ENCODE peak calls at places on chromosomes 5 and 9, in ten cellular contexts. One of them, this sample, is unnamed.

GRCh38 chr5:17020586-17021362 is 84.7 kb upstream of the MYO10 start:
- DNase-seq in stimulated activated CD8-positive, alpha-beta memory T cell treated with anti-CD3 and anti-CD28 coated beads, Interleukin-15, amount 100 ng/mL, for 24 hours: no peak
- DNase-seq in posterior cingulate gyrus: no peak
- DNase-seq in ACHN: no peak
- DNase-seq in CD4-positive, alpha-beta memory T cell: no peak
- DNase-seq in ELF-1: no peak
- DNase-seq in HTR-8/SVneo: no peak
- DNase-seq in mammary epithelial cell: no peak
- DNase-seq in KG1: no peak
- DNase-seq in activated naive CD4-positive, alpha-beta T cell: no peak
- DNase-seq in this sample: no peak

GRCh38 chr5:89123607-89124006 is 240.6 kb upstream of the MEF2C start:
- DNase-seq in activated naive CD4-positive, alpha-beta T cell: no peak
- DNase-seq in ELF-1: no peak
- DNase-seq in stimulated activated CD8-positive, alpha-beta memory T cell treated with anti-CD3 and anti-CD28 coated beads, Interleukin-15, amount 100 ng/mL, for 24 hours: no peak
- DNase-seq in posterior cingulate gyrus: no peak
- DNase-seq in HTR-8/SVneo: no peak
- DNase-seq in ACHN: no peak
- DNase-seq in KG1: no peak
- DNase-seq in mammary epithelial cell: no peak
- DNase-seq in CD4-positive, alpha-beta memory T cell: no peak
- DNase-seq in this sample: no peak

GRCh38 chr5:171418316-171418981 is 998 bp upstream of the FGF18 start:
- DNase-seq in stimulated activated CD8-positive, alpha-beta memory T cell treated with anti-CD3 and anti-CD28 coated beads, Interleukin-15, amount 100 ng/mL, for 24 hours: no peak
- DNase-seq in ACHN: peak
- DNase-seq in ELF-1: peak
- DNase-seq in activated naive CD4-positive, alpha-beta T cell: no peak
- DNase-seq in posterior cingulate gyrus: peak
- DNase-seq in mammary epithelial cell: peak
- DNase-seq in KG1: peak
- DNase-seq in HTR-8/SVneo: peak
- DNase-seq in CD4-positive, alpha-beta memory T cell: peak
- DNase-seq in this sample: peak

GRCh38 chr5:139394123-139394653 is 716 bp downstream of the PROB1 start:
- DNase-seq in CD4-positive, alpha-beta memory T cell: peak
- DNase-seq in KG1: no peak
- DNase-seq in HTR-8/SVneo: no peak
- DNase-seq in mammary epithelial cell: no peak
- DNase-seq in ACHN: no peak
- DNase-seq in posterior cingulate gyrus: peak
- DNase-seq in stimulated activated CD8-positive, alpha-beta memory T cell treated with anti-CD3 and anti-CD28 coated beads, Interleukin-15, amount 100 ng/mL, for 24 hours: no peak
- DNase-seq in activated naive CD4-positive, alpha-beta T cell: no peak
- DNase-seq in ELF-1: peak
- DNase-seq in this sample: peak

GRCh38 chr5:140672455-140673186 is 755 bp downstream of the DND1 start:
- DNase-seq in ELF-1: peak
- DNase-seq in ACHN: peak
- DNase-seq in KG1: no peak
- DNase-seq in stimulated activated CD8-positive, alpha-beta memory T cell treated with anti-CD3 and anti-CD28 coated beads, Interleukin-15, amount 100 ng/mL, for 24 hours: no peak
- DNase-seq in activated naive CD4-positive, alpha-beta T cell: no peak
- DNase-seq in mammary epithelial cell: no peak
- DNase-seq in HTR-8/SVneo: no peak
- DNase-seq in CD4-positive, alpha-beta memory T cell: no peak
- DNase-seq in posterior cingulate gyrus: no peak
- DNase-seq in this sample: no peak

GRCh38 chr5:912356-913091 is 19.8 kb downstream of the TRIP13 start:
- DNase-seq in HTR-8/SVneo: peak
- DNase-seq in stimulated activated CD8-positive, alpha-beta memory T cell treated with anti-CD3 and anti-CD28 coated beads, Interleukin-15, amount 100 ng/mL, for 24 hours: peak
- DNase-seq in ELF-1: peak
- DNase-seq in mammary epithelial cell: peak
- DNase-seq in KG1: no peak
- DNase-seq in activated naive CD4-positive, alpha-beta T cell: no peak
- DNase-seq in CD4-positive, alpha-beta memory T cell: peak
- DNase-seq in posterior cingulate gyrus: no peak
- DNase-seq in ACHN: peak
- DNase-seq in this sample: peak

GRCh38 chr5:11504794-11505193 is 399.5 kb downstream of the CTNND2 start:
- DNase-seq in activated naive CD4-positive, alpha-beta T cell: no peak
- DNase-seq in mammary epithelial cell: no peak
- DNase-seq in CD4-positive, alpha-beta memory T cell: no peak
- DNase-seq in KG1: no peak
- DNase-seq in ACHN: no peak
- DNase-seq in ELF-1: peak
- DNase-seq in posterior cingulate gyrus: no peak
- DNase-seq in stimulated activated CD8-positive, alpha-beta memory T cell treated with anti-CD3 and anti-CD28 coated beads, Interleukin-15, amount 100 ng/mL, for 24 hours: no peak
- DNase-seq in HTR-8/SVneo: peak
- DNase-seq in this sample: peak

GRCh38 chr5:131634666-131634995 is 398 bp downstream of the RAPGEF6 start:
- DNase-seq in activated naive CD4-positive, alpha-beta T cell: peak
- DNase-seq in KG1: no peak
- DNase-seq in CD4-positive, alpha-beta memory T cell: no peak
- DNase-seq in posterior cingulate gyrus: no peak
- DNase-seq in ACHN: peak
- DNase-seq in mammary epithelial cell: peak
- DNase-seq in HTR-8/SVneo: no peak
- DNase-seq in ELF-1: peak
- DNase-seq in stimulated activated CD8-positive, alpha-beta memory T cell treated with anti-CD3 and anti-CD28 coated beads, Interleukin-15, amount 100 ng/mL, for 24 hours: peak
- DNase-seq in this sample: peak

GRCh38 chr5:171444582-171444981 is 25.1 kb downstream of the FGF18 start:
- DNase-seq in activated naive CD4-positive, alpha-beta T cell: no peak
- DNase-seq in posterior cingulate gyrus: no peak
- DNase-seq in CD4-positive, alpha-beta memory T cell: no peak
- DNase-seq in ELF-1: no peak
- DNase-seq in HTR-8/SVneo: no peak
- DNase-seq in stimulated activated CD8-positive, alpha-beta memory T cell treated with anti-CD3 and anti-CD28 coated beads, Interleukin-15, amount 100 ng/mL, for 24 hours: no peak
- DNase-seq in KG1: no peak
- DNase-seq in ACHN: no peak
- DNase-seq in mammary epithelial cell: peak
- DNase-seq in this sample: no peak

GRCh38 chr9:967851-968641 is 8.4 kb upstream of the DMRT3 start:
- DNase-seq in HTR-8/SVneo: no peak
- DNase-seq in posterior cingulate gyrus: no peak
- DNase-seq in mammary epithelial cell: no peak
- DNase-seq in activated naive CD4-positive, alpha-beta T cell: no peak
- DNase-seq in ACHN: no peak
- DNase-seq in ELF-1: no peak
- DNase-seq in KG1: no peak
- DNase-seq in stimulated activated CD8-positive, alpha-beta memory T cell treated with anti-CD3 and anti-CD28 coated beads, Interleukin-15, amount 100 ng/mL, for 24 hours: no peak
- DNase-seq in CD4-positive, alpha-beta memory T cell: no peak
- DNase-seq in this sample: peak

GRCh38 chr5:43061352-43061751 is 21.2 kb upstream of the ANXA2R start:
- DNase-seq in HTR-8/SVneo: no peak
- DNase-seq in activated naive CD4-positive, alpha-beta T cell: no peak
- DNase-seq in mammary epithelial cell: no peak
- DNase-seq in KG1: no peak
- DNase-seq in ACHN: no peak
- DNase-seq in posterior cingulate gyrus: no peak
- DNase-seq in stimulated activated CD8-positive, alpha-beta memory T cell treated with anti-CD3 and anti-CD28 coated beads, Interleukin-15, amount 100 ng/mL, for 24 hours: no peak
- DNase-seq in ELF-1: no peak
- DNase-seq in CD4-positive, alpha-beta memory T cell: no peak
- DNase-seq in this sample: no peak

GRCh38 chr5:2995035-2995434 is 243.6 kb upstream of the IRX2 start:
- DNase-seq in activated naive CD4-positive, alpha-beta T cell: no peak
- DNase-seq in stimulated activated CD8-positive, alpha-beta memory T cell treated with anti-CD3 and anti-CD28 coated beads, Interleukin-15, amount 100 ng/mL, for 24 hours: no peak
- DNase-seq in HTR-8/SVneo: no peak
- DNase-seq in ELF-1: no peak
- DNase-seq in KG1: no peak
- DNase-seq in mammary epithelial cell: no peak
- DNase-seq in CD4-positive, alpha-beta memory T cell: no peak
- DNase-seq in posterior cingulate gyrus: no peak
- DNase-seq in ACHN: no peak
- DNase-seq in this sample: no peak

GRCh38 chr5:139765409-139766217 is 30.0 kb upstream of the PSD2 start:
- DNase-seq in KG1: peak
- DNase-seq in posterior cingulate gyrus: peak
- DNase-seq in HTR-8/SVneo: peak
- DNase-seq in mammary epithelial cell: peak
- DNase-seq in activated naive CD4-positive, alpha-beta T cell: peak
- DNase-seq in ELF-1: peak
- DNase-seq in stimulated activated CD8-positive, alpha-beta memory T cell treated with anti-CD3 and anti-CD28 coated beads, Interleukin-15, amount 100 ng/mL, for 24 hours: peak
- DNase-seq in ACHN: peak
- DNase-seq in CD4-positive, alpha-beta memory T cell: peak
- DNase-seq in this sample: peak

GRCh38 chr5:128537306-128537998 is 593 bp downstream of the FBN2 start:
- DNase-seq in HTR-8/SVneo: no peak
- DNase-seq in activated naive CD4-positive, alpha-beta T cell: no peak
- DNase-seq in ELF-1: peak
- DNase-seq in posterior cingulate gyrus: no peak
- DNase-seq in CD4-positive, alpha-beta memory T cell: no peak
- DNase-seq in stimulated activated CD8-positive, alpha-beta memory T cell treated with anti-CD3 and anti-CD28 coated beads, Interleukin-15, amount 100 ng/mL, for 24 hours: no peak
- DNase-seq in ACHN: no peak
- DNase-seq in mammary epithelial cell: peak
- DNase-seq in KG1: no peak
- DNase-seq in this sample: peak

GRCh38 chr9:114395196-114395595 is 7.4 kb upstream of the AKNA start:
- DNase-seq in stimulated activated CD8-positive, alpha-beta memory T cell treated with anti-CD3 and anti-CD28 coated beads, Interleukin-15, amount 100 ng/mL, for 24 hours: no peak
- DNase-seq in posterior cingulate gyrus: no peak
- DNase-seq in ACHN: no peak
- DNase-seq in HTR-8/SVneo: no peak
- DNase-seq in KG1: no peak
- DNase-seq in activated naive CD4-positive, alpha-beta T cell: no peak
- DNase-seq in ELF-1: no peak
- DNase-seq in CD4-positive, alpha-beta memory T cell: no peak
- DNase-seq in mammary epithelial cell: no peak
- DNase-seq in this sample: peak

GRCh38 chr9:89444212-89444611 is 53.7 kb downstream of the SEMA4D start:
- DNase-seq in mammary epithelial cell: no peak
- DNase-seq in posterior cingulate gyrus: no peak
- DNase-seq in HTR-8/SVneo: no peak
- DNase-seq in KG1: no peak
- DNase-seq in ACHN: no peak
- DNase-seq in stimulated activated CD8-positive, alpha-beta memory T cell treated with anti-CD3 and anti-CD28 coated beads, Interleukin-15, amount 100 ng/mL, for 24 hours: no peak
- DNase-seq in activated naive CD4-positive, alpha-beta T cell: peak
- DNase-seq in ELF-1: no peak
- DNase-seq in CD4-positive, alpha-beta memory T cell: peak
- DNase-seq in this sample: no peak

GRCh38 chr5:159448841-159449407 is 118.6 kb upstream of the IL12B start:
- DNase-seq in ELF-1: no peak
- DNase-seq in posterior cingulate gyrus: no peak
- DNase-seq in HTR-8/SVneo: no peak
- DNase-seq in activated naive CD4-positive, alpha-beta T cell: no peak
- DNase-seq in stimulated activated CD8-positive, alpha-beta memory T cell treated with anti-CD3 and anti-CD28 coated beads, Interleukin-15, amount 100 ng/mL, for 24 hours: no peak
- DNase-seq in ACHN: no peak
- DNase-seq in mammary epithelial cell: no peak
- DNase-seq in CD4-positive, alpha-beta memory T cell: no peak
- DNase-seq in KG1: no peak
- DNase-seq in this sample: no peak

GRCh38 chr9:8762676-8763075 is 963.1 kb upstream of the DMAC1 start:
- DNase-seq in ACHN: peak
- DNase-seq in posterior cingulate gyrus: no peak
- DNase-seq in activated naive CD4-positive, alpha-beta T cell: no peak
- DNase-seq in stimulated activated CD8-positive, alpha-beta memory T cell treated with anti-CD3 and anti-CD28 coated beads, Interleukin-15, amount 100 ng/mL, for 24 hours: no peak
- DNase-seq in HTR-8/SVneo: no peak
- DNase-seq in ELF-1: peak
- DNase-seq in CD4-positive, alpha-beta memory T cell: no peak
- DNase-seq in KG1: no peak
- DNase-seq in mammary epithelial cell: no peak
- DNase-seq in this sample: peak